ENCODE peak calls at places on chromosomes 5 and 9, in seven cellular contexts. Y is GM23248, R is DND-41, T is fibroblast of lung, Z is adipocyte, O is neural progenitor cell, L is neuronal stem cell. W is an unnamed sample. For H3K4me1, the result is how much of the 10 kb centered on the place peaks cover.

GRCh38 chr9:113590991-113591898 is 127.7 kb downstream of the RGS3 start:
- DNase-seq in T (peak), O (peak), R (peak), Y (peak), L (peak), Z (peak), W (peak)

GRCh38 chr5:109326864-109327263 is 82.9 kb downstream of the PJA2 start:
- DNase-seq in Z (no peak), T (no peak), R (no peak), L (no peak), O (no peak), Y (no peak), W (no peak)

GRCh38 chr5:51414516-51414915 is 31.3 kb downstream of the ISL1 start:
- DNase-seq in O (no peak), Z (no peak), Y (no peak), L (no peak), R (no peak), T (no peak), W (no peak)

GRCh38 chr5:135188233-135188909 is 154.3 kb upstream of the PITX1 start:
- DNase-seq in L (no peak), T (no peak), Y (no peak), R (no peak), O (no peak), Z (peak), W (no peak)

GRCh38 chr5:147310059-147310704 is 75.4 kb downstream of the STK32A start:
- DNase-seq in Z (peak), Y (peak), O (no peak), L (no peak), R (no peak), T (peak), W (peak)

GRCh38 chr5:180138976-180139730 is 67.6 kb upstream of the RNF130 start:
- DNase-seq in O (no peak), T (no peak), R (no peak), L (no peak), Z (no peak), Y (no peak), W (peak)

GRCh38 chr5:93399675-93400074 is 181.3 kb downstream of the NR2F1-AS1 start:
- DNase-seq in Z (no peak), R (no peak), L (no peak), T (no peak), O (no peak), Y (no peak), W (no peak)

GRCh38 chr5:83564069-83564749 is 92.7 kb downstream of the VCAN start:
- DNase-seq in Z (peak), R (no peak), L (peak), O (peak), Y (peak), T (peak), W (no peak)

GRCh38 chr9:128142061-128142460 is 7.2 kb upstream of the LCN2 start:
- DNase-seq in T (no peak), Z (no peak), R (peak), O (no peak), L (no peak), Y (no peak), W (no peak)

GRCh38 chr5:132253008-132253441 is 4.5 kb upstream of the PDLIM4 start:
- DNase-seq in R (no peak), T (no peak), Z (no peak), Y (no peak), O (no peak), L (no peak), W (no peak)

GRCh38 chr9:532707-533106 is 308.8 kb upstream of the DMRT1 start:
- DNase-seq in T (no peak), Y (no peak), Z (no peak), L (no peak), R (no peak), O (no peak), W (peak)

GRCh38 chr5:143001764-143002351 is 231.7 kb downstream of the ARHGAP26 start:
- DNase-seq in Y (peak), L (no peak), O (no peak), Z (peak), T (peak), R (peak), W (no peak)

GRCh38 chr5:169544264-169544950 is 39.2 kb upstream of the SPDL1 start:
- DNase-seq in O (no peak), L (no peak), Z (no peak), Y (no peak), R (no peak), T (no peak), W (no peak)

GRCh38 chr9:20112367-20112766 is 323.5 kb upstream of the SLC24A2 start:
- DNase-seq in T (no peak), O (no peak), R (no peak), Y (no peak), Z (no peak), L (no peak), W (no peak)

GRCh38 chr5:175728885-175729828 is 71.3 kb downstream of the HRH2 start:
- DNase-seq in T (no peak), Y (peak), L (peak), Z (no peak), R (no peak), O (peak), W (no peak)

GRCh38 chr5:150700298-150700599 is 613 bp downstream of the RBM22 start:
- DNase-seq in O (no peak), T (peak), Y (no peak), R (no peak), L (no peak), Z (no peak), W (no peak)

GRCh38 chr5:92923885-92924284 is 657.1 kb downstream of the NR2F1-AS1 start:
- DNase-seq in O (peak), R (no peak), T (no peak), L (no peak), Y (no peak), Z (no peak), W (no peak)

GRCh38 chr5:138180183-138180782 is 1.4 kb downstream of the KIF20A start:
- DNase-seq in L (peak), O (peak), Z (peak), T (peak), R (peak), Y (peak), W (no peak)

GRCh38 chr5:160312139-160312959 is at the start of gene CCNJL:
- DNase-seq in L (peak), R (peak), Z (peak), T (peak), Y (peak), O (peak), W (peak)

GRCh38 chr5:135526924-135527323 is 8.8 kb downstream of the NEUROG1 start:
- DNase-seq in L (no peak), Y (no peak), T (no peak), Z (no peak), O (no peak), R (no peak), W (no peak)

GRCh38 chr5:139126711-139127111 is 71.5 kb downstream of the SIL1 start:
- DNase-seq in Z (no peak), O (no peak), R (no peak), L (no peak), Y (no peak), T (peak), W (no peak)

GRCh38 chr5:90233496-90233895 is 176.1 kb downstream of the CETN3 start:
- DNase-seq in T (peak), R (no peak), L (no peak), O (no peak), Z (peak), Y (peak), W (no peak)

GRCh38 chr9:129895376-129896268 is 60.4 kb downstream of the USP20 start:
- DNase-seq in Z (no peak), R (peak), Y (no peak), T (no peak), O (no peak), L (no peak), W (no peak)

GRCh38 chr9:133944746-133945135 is 47.4 kb downstream of the VAV2 start:
- DNase-seq in R (no peak), O (no peak), L (no peak), Z (peak), T (peak), Y (peak), W (no peak)

GRCh38 chr9:27125936-27126335 is 16.9 kb downstream of the TEK start:
- DNase-seq in Y (no peak), L (no peak), R (no peak), Z (no peak), T (peak), O (no peak), W (no peak)

GRCh38 chr5:96354237-96354636 is 78.8 kb downstream of the PCSK1 start:
- DNase-seq in R (no peak), Z (no peak), T (no peak), O (no peak), Y (no peak), L (no peak), W (no peak)

GRCh38 chr5:39148983-39149534 is 70.3 kb downstream of the FYB1 start:
- DNase-seq in O (no peak), L (no peak), Z (peak), T (no peak), R (no peak), Y (peak), W (no peak)

DNA sequence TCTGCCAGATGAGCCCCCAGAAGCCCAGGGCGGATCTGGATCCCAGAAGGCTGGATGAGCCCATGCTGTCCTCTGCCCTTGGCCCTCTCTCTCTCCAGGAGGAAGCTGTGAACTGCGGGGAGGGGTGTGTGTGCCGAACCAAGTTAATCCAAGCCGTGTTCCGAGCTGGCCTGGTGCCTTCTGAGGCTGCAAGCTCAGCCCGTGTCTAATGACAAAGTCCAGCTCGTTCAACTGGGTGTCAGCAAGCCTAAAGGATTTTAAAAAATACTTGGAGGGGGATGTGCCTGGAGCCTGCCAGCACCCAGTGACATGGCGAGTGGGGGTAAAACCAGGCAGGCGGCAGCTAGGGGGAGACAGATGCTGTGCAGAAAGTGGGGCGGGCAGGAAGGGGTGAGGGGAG is 8.0 kb downstream of the STC2 start:
- DNase-seq in R (no peak), O (no peak), Y (peak), L (no peak), Z (no peak), T (no peak), W (peak)
- H3K9ac ChIP-seq in R (no peak), O (no peak), Y (no peak), L (no peak), Z (peak), T (no peak), W (no peak)

GRCh38 chr5:1002271-1002546 is 6.4 kb upstream of the NKD2 start:
- DNase-seq in T (no peak), R (no peak), Z (no peak), Y (no peak), O (no peak), L (no peak), W (no peak)

GRCh38 chr5:1001406-1002270 is 7.0 kb upstream of the NKD2 start:
- DNase-seq in L (no peak), T (no peak), R (peak), Y (no peak), O (no peak), Z (no peak), W (peak)

GRCh38 chr5:1003296-1003937 is 5.2 kb upstream of the NKD2 start:
- DNase-seq in R (no peak), Z (no peak), O (no peak), T (peak), Y (peak), L (no peak), W (peak)

GRCh38 chr5:1004598-1005361 is 3.8 kb upstream of the NKD2 start:
- DNase-seq in Y (peak), R (peak), T (peak), O (peak), Z (peak), L (peak), W (peak)

DNA sequence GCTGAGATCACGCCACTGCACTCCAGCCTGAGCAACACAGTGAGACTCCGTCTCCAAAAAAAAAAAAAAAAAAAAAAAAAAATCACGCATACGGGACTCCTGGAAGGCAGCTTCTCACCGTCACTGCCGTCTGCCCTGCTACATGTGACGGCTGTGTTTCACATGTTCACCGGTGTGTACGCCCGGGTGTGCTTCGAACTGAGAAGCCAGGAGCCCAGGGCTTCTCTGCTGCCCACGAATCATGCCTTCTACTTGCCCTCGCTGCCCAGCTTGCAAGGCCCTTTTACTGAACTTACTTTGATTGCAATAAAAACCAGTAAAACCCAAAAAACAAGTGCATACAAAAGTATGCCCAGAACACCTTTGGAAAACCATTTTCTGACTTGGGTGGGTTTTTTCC is 5.8 kb upstream of the NKD2 start:
- DNase-seq in Y (no peak), Z (no peak), R (no peak), O (no peak), T (no peak), L (no peak), W (peak)
- H3K4me1 ChIP-seq in Y (under half), Z (under half), R (under half), O (under half), T (under half), L (under half), W (under half)

DNA sequence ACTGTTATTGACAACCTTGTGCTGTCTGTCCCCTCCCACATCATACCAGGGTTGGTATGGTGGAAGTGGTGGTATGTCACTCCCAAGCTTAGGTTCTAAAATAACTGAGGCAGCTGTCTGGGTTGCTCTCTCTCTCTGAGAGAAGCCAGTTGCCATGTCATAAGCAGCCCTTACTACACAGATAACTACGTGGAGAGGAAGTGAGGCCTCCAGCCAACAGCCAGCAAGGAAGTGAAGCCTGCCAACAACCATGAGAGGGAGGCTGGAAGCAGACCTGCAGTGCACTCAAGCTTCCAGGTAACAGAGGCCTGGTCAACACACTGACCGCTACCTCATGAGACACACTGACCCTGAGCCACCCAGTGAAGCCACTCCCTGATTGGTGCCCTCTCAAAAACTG is 18.6 kb downstream of the CTNNAL1 start:
- DNase-seq in L (no peak), Z (no peak), Y (no peak), R (peak), O (no peak), T (peak), W (no peak)
- H3K9ac ChIP-seq in L (no peak), Z (no peak), Y (no peak), R (no peak), O (no peak), T (no peak), W (no peak)

GRCh38 chr9:92966518-92966800 is 19.1 kb downstream of the FGD3 start:
- DNase-seq in T (no peak), O (no peak), R (no peak), Z (no peak), Y (no peak), L (no peak), W (no peak)

GRCh38 chr9:92963831-92964606 is 16.7 kb downstream of the FGD3 start:
- DNase-seq in O (no peak), Y (no peak), Z (no peak), R (peak), T (no peak), L (no peak), W (peak)

GRCh38 chr9:92964607-92964975 is 17.3 kb downstream of the FGD3 start:
- DNase-seq in O (no peak), L (no peak), R (peak), T (no peak), Y (no peak), Z (no peak), W (no peak)

GRCh38 chr9:92964981-92965758 is 17.8 kb downstream of the FGD3 start:
- DNase-seq in Z (no peak), O (no peak), L (no peak), T (no peak), Y (no peak), R (peak), W (no peak)

GRCh38 chr9:92965759-92966517 is 18.6 kb downstream of the FGD3 start:
- DNase-seq in Z (no peak), Y (no peak), T (no peak), L (no peak), R (no peak), O (no peak), W (no peak)
- H3K4me1 ChIP-seq in Z (under half), Y (under half), T (under half), L (under half), R (half or more), O (under half), W (under half)

DNA sequence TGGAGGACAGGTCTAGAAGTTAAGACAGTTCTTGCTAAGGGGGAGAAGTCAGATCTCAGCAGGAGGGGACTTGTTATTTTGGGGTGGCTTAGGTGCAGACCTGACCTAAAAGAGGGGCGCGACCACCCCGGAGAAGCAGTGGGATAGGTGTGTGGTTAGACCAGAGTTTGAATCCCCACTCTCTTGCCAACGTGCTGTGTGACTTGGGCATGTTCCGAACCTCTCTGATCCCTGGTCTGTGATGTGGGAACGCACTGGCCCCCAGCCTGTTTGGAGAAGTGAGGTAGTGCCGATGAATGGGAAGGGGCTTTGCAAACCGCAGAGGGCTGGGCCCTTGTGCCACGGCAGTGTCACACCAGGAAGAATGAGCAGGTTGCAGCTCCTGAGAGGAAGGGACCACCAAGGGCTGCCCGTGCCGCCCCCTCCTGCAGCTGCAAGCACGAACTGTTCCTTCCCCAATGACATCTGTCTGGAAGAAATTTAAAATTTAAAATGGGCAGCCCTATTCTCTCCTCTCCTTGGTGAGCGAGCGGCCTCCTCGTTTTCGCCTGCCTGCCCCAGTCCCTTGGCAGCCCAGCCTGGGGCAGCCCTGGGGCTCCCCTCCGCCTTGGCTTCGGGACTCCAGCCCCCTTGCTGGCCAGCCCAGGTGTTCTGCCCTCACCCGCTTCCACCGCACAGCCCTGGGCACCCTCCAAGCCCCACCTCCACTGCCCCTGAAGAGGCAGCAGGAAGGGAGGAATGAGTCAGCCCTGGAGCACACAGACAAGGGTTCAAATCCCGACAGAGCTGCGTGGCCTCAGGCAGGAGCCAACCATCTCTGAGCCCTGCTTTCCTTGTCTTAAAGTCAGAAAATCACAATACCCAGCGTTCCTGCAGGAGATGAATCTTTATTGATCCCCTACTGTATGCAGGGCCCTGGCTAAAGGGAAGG is 1.6 kb downstream of the FIBCD1 start:
- DNase-seq in O (no peak), R (no peak), L (no peak), Y (no peak), Z (no peak), T (no peak), W (no peak)
- H3K9ac ChIP-seq in O (no peak), R (no peak), L (no peak), Y (no peak), Z (no peak), T (no peak), W (no peak)